ENCODE peak calls at places on chromosomes 13 and 19, in ten cellular contexts. One of them, this sample, is unnamed.

GRCh38 chr19:41367848-41368301 is 3.9 kb upstream of the B9D2 start:
- DNase-seq in HFFc6: peak; percentile 93
- DNase-seq in natural killer cell treated with Interleukin-12 subunit alpha and Interleukin-12 subunit beta and Interleukin-15 and Interleukin-18, amount 100 ng/mL, for 72 hours: no peak
- DNase-seq in AG09319: peak; percentile 78
- DNase-seq in cardiac muscle cell: peak; percentile 93
- DNase-seq in fibroblast of pulmonary artery: peak; percentile 89
- DNase-seq in substantia nigra: no peak
- DNase-seq in progenitor cell of endocrine pancreas: no peak
- DNase-seq in cerebellum: no peak
- DNase-seq in trophoblast cell: peak; percentile 93
- DNase-seq in this sample: peak; percentile 62

GRCh38 chr19:14112051-14112808 is 5.3 kb downstream of the PRKACA start:
- DNase-seq in HFFc6: no peak
- DNase-seq in cardiac muscle cell: peak; percentile 43
- DNase-seq in substantia nigra: no peak
- DNase-seq in trophoblast cell: no peak
- DNase-seq in fibroblast of pulmonary artery: no peak
- DNase-seq in natural killer cell treated with Interleukin-12 subunit alpha and Interleukin-12 subunit beta and Interleukin-15 and Interleukin-18, amount 100 ng/mL, for 72 hours: no peak
- DNase-seq in cerebellum: no peak
- DNase-seq in progenitor cell of endocrine pancreas: no peak
- DNase-seq in AG09319: no peak
- DNase-seq in this sample: no peak

GRCh38 chr19:4456566-4456842 is 1.1 kb downstream of the UBXN6 start:
- DNase-seq in cerebellum: no peak
- DNase-seq in trophoblast cell: peak; percentile 45
- DNase-seq in fibroblast of pulmonary artery: peak; percentile 71
- DNase-seq in AG09319: no peak
- DNase-seq in substantia nigra: no peak
- DNase-seq in cardiac muscle cell: peak; percentile 81
- DNase-seq in HFFc6: peak; percentile 47
- DNase-seq in natural killer cell treated with Interleukin-12 subunit alpha and Interleukin-12 subunit beta and Interleukin-15 and Interleukin-18, amount 100 ng/mL, for 72 hours: no peak
- DNase-seq in progenitor cell of endocrine pancreas: no peak
- DNase-seq in this sample: peak; percentile 54

GRCh38 chr19:7916137-7916907 is 1.7 kb downstream of the TGFBR3L start:
- DNase-seq in progenitor cell of endocrine pancreas: no peak
- DNase-seq in cerebellum: peak; percentile 44
- DNase-seq in HFFc6: peak; percentile 21
- DNase-seq in AG09319: no peak
- DNase-seq in fibroblast of pulmonary artery: no peak
- DNase-seq in substantia nigra: no peak
- DNase-seq in cardiac muscle cell: no peak
- DNase-seq in natural killer cell treated with Interleukin-12 subunit alpha and Interleukin-12 subunit beta and Interleukin-15 and Interleukin-18, amount 100 ng/mL, for 72 hours: no peak
- DNase-seq in trophoblast cell: peak; percentile 62
- DNase-seq in this sample: peak; percentile 43

GRCh38 chr19:1818549-1819195 is 6.6 kb upstream of the ATP8B3 start:
- DNase-seq in cerebellum: no peak
- DNase-seq in natural killer cell treated with Interleukin-12 subunit alpha and Interleukin-12 subunit beta and Interleukin-15 and Interleukin-18, amount 100 ng/mL, for 72 hours: no peak
- DNase-seq in trophoblast cell: no peak
- DNase-seq in HFFc6: no peak
- DNase-seq in AG09319: no peak
- DNase-seq in fibroblast of pulmonary artery: no peak
- DNase-seq in substantia nigra: no peak
- DNase-seq in progenitor cell of endocrine pancreas: no peak
- DNase-seq in cardiac muscle cell: no peak
- DNase-seq in this sample: no peak

GRCh38 chr19:45021971-45022370 is 16.9 kb upstream of the CLASRP start:
- DNase-seq in fibroblast of pulmonary artery: no peak
- DNase-seq in cerebellum: no peak
- DNase-seq in progenitor cell of endocrine pancreas: no peak
- DNase-seq in cardiac muscle cell: no peak
- DNase-seq in HFFc6: no peak
- DNase-seq in substantia nigra: no peak
- DNase-seq in AG09319: no peak
- DNase-seq in trophoblast cell: no peak
- DNase-seq in natural killer cell treated with Interleukin-12 subunit alpha and Interleukin-12 subunit beta and Interleukin-15 and Interleukin-18, amount 100 ng/mL, for 72 hours: no peak
- DNase-seq in this sample: no peak

GRCh38 chr13:72514141-72514540 is 213.3 kb downstream of the MZT1 start:
- DNase-seq in substantia nigra: no peak
- DNase-seq in cerebellum: no peak
- DNase-seq in fibroblast of pulmonary artery: peak; percentile 45
- DNase-seq in trophoblast cell: no peak
- DNase-seq in natural killer cell treated with Interleukin-12 subunit alpha and Interleukin-12 subunit beta and Interleukin-15 and Interleukin-18, amount 100 ng/mL, for 72 hours: no peak
- DNase-seq in progenitor cell of endocrine pancreas: no peak
- DNase-seq in cardiac muscle cell: peak; percentile 28
- DNase-seq in AG09319: no peak
- DNase-seq in HFFc6: no peak
- DNase-seq in this sample: no peak

GRCh38 chr13:98173431-98173921 is 3.6 kb downstream of the RNF113B start:
- DNase-seq in AG09319: peak; percentile 93
- DNase-seq in HFFc6: peak; percentile 97
- DNase-seq in progenitor cell of endocrine pancreas: no peak
- DNase-seq in substantia nigra: no peak
- DNase-seq in cardiac muscle cell: peak; percentile 85
- DNase-seq in fibroblast of pulmonary artery: peak; percentile 90
- DNase-seq in natural killer cell treated with Interleukin-12 subunit alpha and Interleukin-12 subunit beta and Interleukin-15 and Interleukin-18, amount 100 ng/mL, for 72 hours: no peak
- DNase-seq in trophoblast cell: peak; percentile 95
- DNase-seq in cerebellum: peak; percentile 7
- DNase-seq in this sample: peak; percentile 84

GRCh38 chr13:90919153-90919552 is 428.3 kb upstream of the MIR17HG start:
- DNase-seq in progenitor cell of endocrine pancreas: no peak
- DNase-seq in trophoblast cell: no peak
- DNase-seq in fibroblast of pulmonary artery: no peak
- DNase-seq in substantia nigra: no peak
- DNase-seq in AG09319: no peak
- DNase-seq in HFFc6: no peak
- DNase-seq in cardiac muscle cell: no peak
- DNase-seq in natural killer cell treated with Interleukin-12 subunit alpha and Interleukin-12 subunit beta and Interleukin-15 and Interleukin-18, amount 100 ng/mL, for 72 hours: no peak
- DNase-seq in cerebellum: no peak
- DNase-seq in this sample: no peak

GRCh38 chr19:28493881-28494280 is 719.1 kb downstream of the UQCRFS1 start:
- DNase-seq in fibroblast of pulmonary artery: no peak
- DNase-seq in trophoblast cell: no peak
- DNase-seq in cardiac muscle cell: no peak
- DNase-seq in natural killer cell treated with Interleukin-12 subunit alpha and Interleukin-12 subunit beta and Interleukin-15 and Interleukin-18, amount 100 ng/mL, for 72 hours: no peak
- DNase-seq in AG09319: no peak
- DNase-seq in HFFc6: no peak
- DNase-seq in cerebellum: no peak
- DNase-seq in substantia nigra: no peak
- DNase-seq in progenitor cell of endocrine pancreas: no peak
- DNase-seq in this sample: no peak

GRCh38 chr13:24351423-24351822 is 42.0 kb downstream of the C1QTNF9 start:
- DNase-seq in trophoblast cell: no peak
- DNase-seq in fibroblast of pulmonary artery: no peak
- DNase-seq in cardiac muscle cell: no peak
- DNase-seq in HFFc6: no peak
- DNase-seq in substantia nigra: no peak
- DNase-seq in AG09319: no peak
- DNase-seq in cerebellum: no peak
- DNase-seq in natural killer cell treated with Interleukin-12 subunit alpha and Interleukin-12 subunit beta and Interleukin-15 and Interleukin-18, amount 100 ng/mL, for 72 hours: no peak
- DNase-seq in progenitor cell of endocrine pancreas: no peak
- DNase-seq in this sample: no peak

GRCh38 chr19:57769345-57770131 is at the start of gene ZNF586:
- DNase-seq in HFFc6: peak; percentile 89
- DNase-seq in progenitor cell of endocrine pancreas: peak; percentile 72
- DNase-seq in fibroblast of pulmonary artery: peak; percentile 95
- DNase-seq in trophoblast cell: peak; percentile 97
- DNase-seq in cerebellum: peak; percentile 96
- DNase-seq in substantia nigra: peak; percentile 86
- DNase-seq in natural killer cell treated with Interleukin-12 subunit alpha and Interleukin-12 subunit beta and Interleukin-15 and Interleukin-18, amount 100 ng/mL, for 72 hours: peak; percentile 91
- DNase-seq in AG09319: peak; percentile 63
- DNase-seq in cardiac muscle cell: peak; percentile 95
- DNase-seq in this sample: peak; percentile 97

GRCh38 chr19:13629687-13630357 is 123.5 kb upstream of the CACNA1A start:
- DNase-seq in trophoblast cell: peak; percentile 22
- DNase-seq in cardiac muscle cell: peak; percentile 7
- DNase-seq in progenitor cell of endocrine pancreas: no peak
- DNase-seq in HFFc6: peak; percentile 95
- DNase-seq in AG09319: no peak
- DNase-seq in natural killer cell treated with Interleukin-12 subunit alpha and Interleukin-12 subunit beta and Interleukin-15 and Interleukin-18, amount 100 ng/mL, for 72 hours: no peak
- DNase-seq in fibroblast of pulmonary artery: no peak
- DNase-seq in cerebellum: no peak
- DNase-seq in substantia nigra: no peak
- DNase-seq in this sample: peak; percentile 24

This sample was measured in AG20443.